ENCODE peak calls at places on chromosomes 11 and 22, in ten cellular contexts. O is NCI-H1092, L is HFFc6, T is brain microvascular endothelial cell, S is putamen, C is SW480, A is kidney glomerular epithelial cell, G is WTC11, J is fibroblast of pulmonary artery, B is cardiac muscle cell. Y is an unnamed sample.

GRCh38 chr11:94224078-94224477 is 80.3 kb upstream of the IZUMO1R start:
- DNase-seq in G (no peak), L (no peak), B (no peak), C (no peak), T (no peak), A (no peak), J (no peak), O (no peak), S (no peak), Y (no peak)

GRCh38 chr11:65851083-65851579 is 6.8 kb downstream of the CFL1 start:
- DNase-seq in C (no peak), G (peak; percentile 63), S (no peak), L (no peak), T (no peak), J (no peak), A (no peak), O (no peak), B (peak; percentile 37), Y (no peak)

GRCh38 chr22:24681236-24681635 is 78.2 kb downstream of the GGT1 start:
- DNase-seq in T (peak; percentile 81), L (no peak), A (no peak), B (peak; percentile 52), O (no peak), C (no peak), J (peak; percentile 57), S (no peak), G (no peak), Y (no peak)

GRCh38 chr22:46058591-46059519 is 81.9 kb upstream of the WNT7B start:
- DNase-seq in B (no peak), T (no peak), C (no peak), G (peak; percentile 10), S (no peak), J (no peak), L (no peak), A (no peak), O (no peak), Y (no peak)

GRCh38 chr22:23705358-23705757 is 14.5 kb downstream of the RGL4 start:
- DNase-seq in C (no peak), G (no peak), O (no peak), L (no peak), A (no peak), J (no peak), B (no peak), T (no peak), S (no peak), Y (no peak)

GRCh38 chr22:44340271-44341239 is 27.8 kb upstream of the SHISAL1 start:
- DNase-seq in G (no peak), T (no peak), B (no peak), L (no peak), J (no peak), S (no peak), A (no peak), C (no peak), O (no peak), Y (no peak)

GRCh38 chr22:26174280-26174679 is 5.0 kb downstream of the SEZ6L start:
- DNase-seq in A (no peak), S (no peak), B (no peak), T (no peak), L (peak; percentile 15), O (peak; percentile 5), J (no peak), G (peak; percentile 74), C (peak; percentile 8), Y (peak; percentile 11)

GRCh38 chr22:46674367-46674781 is 54.2 kb downstream of the GRAMD4 start:
- DNase-seq in G (no peak), L (no peak), T (no peak), A (no peak), S (peak; percentile 35), J (no peak), B (no peak), C (no peak), O (no peak), Y (no peak)

GRCh38 chr11:1340111-1340510 is 30.7 kb upstream of the TOLLIP start:
- DNase-seq in L (no peak), G (no peak), C (no peak), B (no peak), O (no peak), S (no peak), J (no peak), A (no peak), T (no peak), Y (no peak)

GRCh38 chr22:47793304-47794101 is 1031.1 kb downstream of the TBC1D22A start:
- DNase-seq in S (no peak), C (no peak), G (no peak), J (no peak), B (no peak), A (no peak), T (no peak), L (no peak), O (no peak), Y (no peak)

GRCh38 chr11:122668562-122669090 is 13.1 kb downstream of the UBASH3B start:
- DNase-seq in J (peak; percentile 62), C (peak; percentile 11), G (no peak), B (peak; percentile 23), T (peak; percentile 63), S (no peak), O (no peak), L (peak; percentile 74), A (no peak), Y (peak; percentile 56)

GRCh38 chr11:73280606-73281005 is 8.5 kb downstream of the P2RY6 start:
- DNase-seq in T (no peak), A (no peak), O (no peak), S (no peak), B (no peak), C (no peak), J (no peak), G (no peak), L (no peak), Y (no peak)

GRCh38 chr11:11265994-11266606 is 87.0 kb downstream of the CSNK2A3 start:
- DNase-seq in L (no peak), T (peak; percentile 6), J (peak; percentile 13), B (peak; percentile 26), C (peak; percentile 34), S (no peak), G (peak; percentile 87), O (no peak), A (peak; percentile 13), Y (peak; percentile 62)

GRCh38 chr22:36287881-36288515 is 35.1 kb downstream of the APOL1 start:
- DNase-seq in T (no peak), B (no peak), A (no peak), C (no peak), O (no peak), L (no peak), J (no peak), S (no peak), G (no peak), Y (no peak)

GRCh38 chr11:30426781-30427180 is 103.9 kb downstream of the ARL14EP start:
- DNase-seq in T (no peak), S (no peak), C (no peak), G (no peak), L (no peak), B (no peak), A (no peak), J (no peak), O (no peak), Y (no peak)

GRCh38 chr11:46333129-46333947 is 13.9 kb upstream of the DGKZ start:
- DNase-seq in T (no peak), L (no peak), G (peak; percentile 54), J (no peak), O (no peak), A (no peak), C (no peak), B (no peak), S (no peak), Y (peak; percentile 52)

GRCh38 chr22:39907605-39908097 is 6.8 kb downstream of the GRAP2 start:
- DNase-seq in S (no peak), O (no peak), A (no peak), C (no peak), B (no peak), J (no peak), G (no peak), T (no peak), L (no peak), Y (no peak)

GRCh38 chr22:47367993-47368945 is 605.8 kb downstream of the TBC1D22A start:
- DNase-seq in G (no peak), C (peak; percentile 89), S (no peak), T (no peak), A (no peak), O (no peak), J (no peak), L (no peak), B (no peak), Y (no peak)

GRCh38 chr11:72278911-72279310 is 34.9 kb upstream of the PHOX2A start:
- DNase-seq in B (peak; percentile 36), T (no peak), G (no peak), L (peak; percentile 65), S (no peak), A (peak; percentile 57), C (peak; percentile 40), O (no peak), J (peak; percentile 24), Y (no peak)

GRCh38 chr11:86177319-86177718 is 67.2 kb upstream of the EED start:
- DNase-seq in A (no peak), G (no peak), J (no peak), T (no peak), L (no peak), C (no peak), O (no peak), B (no peak), S (no peak), Y (no peak)

GRCh38 chr11:34192481-34193401 is 87.3 kb downstream of the NAT10 start:
- DNase-seq in O (peak; percentile 18), L (peak; percentile 97), S (no peak), A (peak; percentile 83), T (peak; percentile 85), B (peak; percentile 90), G (no peak), C (peak; percentile 71), J (peak; percentile 88), Y (peak; percentile 93)

GRCh38 chr11:75996523-75997272 is 181.7 kb downstream of the UVRAG start:
- DNase-seq in L (no peak), B (no peak), C (no peak), O (no peak), S (no peak), G (no peak), T (no peak), A (no peak), J (no peak), Y (no peak)

GRCh38 chr11:120747801-120748484 is 236.4 kb downstream of the GRIK4 start:
- DNase-seq in O (peak; percentile 84), A (no peak), S (no peak), J (no peak), B (no peak), T (no peak), C (no peak), G (no peak), L (no peak), Y (no peak)

GRCh38 chr11:61891331-61892084 is at the start of gene FADS3:
- DNase-seq in T (no peak), G (peak; percentile 88), C (peak; percentile 82), S (peak; percentile 90), B (peak; percentile 89), O (peak; percentile 38), J (peak; percentile 76), L (peak; percentile 62), A (peak; percentile 22), Y (peak; percentile 95)

GRCh38 chr11:72760543-72761400 is 8.6 kb upstream of the ARAP1 start:
- DNase-seq in G (no peak), J (peak; percentile 58), A (no peak), L (no peak), O (no peak), T (peak; percentile 94), B (peak; percentile 35), C (no peak), S (no peak), Y (peak; percentile 55)

GRCh38 chr22:19149047-19149883 is 827 bp downstream of the GSC2 start:
- DNase-seq in A (no peak), G (peak; percentile 65), O (no peak), S (no peak), C (no peak), T (no peak), B (peak; percentile 5), L (no peak), J (no peak), Y (no peak)

GRCh38 chr11:21104641-21105040 is 435.3 kb downstream of the NELL1 start:
- DNase-seq in J (no peak), S (no peak), A (no peak), L (no peak), B (no peak), O (no peak), G (no peak), T (no peak), C (no peak), Y (no peak)

Y was measured in AG08396.